ENCODE peak calls at places on chromosomes 6 and 20, in eight cellular contexts. N, X, A, M, E, C, F and I are unnamed samples.

GRCh38 chr20:34861386-34862084 is 11.1 kb downstream of the GGT7 start:
- DNase-seq in N (no peak), X (no peak), A (no peak), M (no peak), E (no peak), C (peak; percentile 50), F (peak; percentile 65), I (peak; percentile 84)

GRCh38 chr20:63963348-63963741 is 6.4 kb downstream of the ZNF512B start:
- DNase-seq in N (no peak), X (no peak), A (peak; percentile 30), M (no peak), E (no peak), C (no peak), F (no peak), I (no peak)

GRCh38 chr20:35988910-35989463 is 20.6 kb downstream of the CNBD2 start:
- DNase-seq in N (no peak), X (no peak), A (no peak), M (no peak), E (no peak), C (no peak), F (no peak), I (no peak)

GRCh38 chr20:57092112-57092899 is 174.1 kb downstream of the BMP7 start:
- DNase-seq in N (no peak), X (no peak), A (no peak), M (peak; percentile 66), E (peak; percentile 88), C (no peak), F (peak; percentile 51), I (peak; percentile 53)

GRCh38 chr20:12835999-12836398 is 172.8 kb upstream of the SPTLC3 start:
- DNase-seq in N (no peak), X (no peak), A (no peak), M (no peak), E (no peak), C (no peak), F (no peak), I (no peak)

GRCh38 chr6:38161754-38162492 is 342.4 kb downstream of the ZFAND3 start:
- DNase-seq in N (no peak), X (no peak), A (no peak), M (no peak), E (no peak), C (no peak), F (no peak), I (no peak)

GRCh38 chr20:3681931-3682820 is at the start of gene ADAM33:
- DNase-seq in N (no peak), X (no peak), A (peak; percentile 62), M (peak; percentile 68), E (peak; percentile 75), C (no peak), F (peak; percentile 44), I (peak; percentile 36)

GRCh38 chr6:37433657-37434271 is 743 bp downstream of the CMTR1 start:
- DNase-seq in N (no peak), X (no peak), A (no peak), M (peak; percentile 50), E (peak; percentile 33), C (peak; percentile 18), F (no peak), I (peak; percentile 28)

GRCh38 chr6:158481612-158482473 is 78.0 kb upstream of the TMEM181 start:
- DNase-seq in N (no peak), X (no peak), A (no peak), M (peak; percentile 83), E (no peak), C (no peak), F (no peak), I (no peak)

GRCh38 chr20:57482148-57482547 is 42.8 kb downstream of the CTCFL start:
- DNase-seq in N (no peak), X (no peak), A (no peak), M (no peak), E (no peak), C (no peak), F (no peak), I (no peak)

GRCh38 chr20:16555754-16556153 is 17.5 kb downstream of the KIF16B start:
- DNase-seq in N (no peak), X (no peak), A (no peak), M (no peak), E (no peak), C (no peak), F (no peak), I (no peak)

GRCh38 chr20:5309971-5310370 is 6.8 kb downstream of the PROKR2 start:
- DNase-seq in N (no peak), X (no peak), A (no peak), M (no peak), E (no peak), C (no peak), F (no peak), I (no peak)

GRCh38 chr20:31896049-31896448 is 25.6 kb downstream of the TTLL9 start:
- DNase-seq in N (no peak), X (no peak), A (no peak), M (no peak), E (no peak), C (no peak), F (no peak), I (no peak)

GRCh38 chr20:1816384-1817381 is 78.5 kb upstream of the SIRPA start:
- DNase-seq in N (no peak), X (no peak), A (no peak), M (peak; percentile 70), E (peak; percentile 51), C (peak; percentile 83), F (no peak), I (no peak)
- H3K4me3 ChIP-seq in N (no peak overlapping the region), X (no peak overlapping the region), A (no peak overlapping the region), M (no peak overlapping the region), E (no peak overlapping the region), C (no peak overlapping the region), F (no peak overlapping the region), I (no peak overlapping the region)

GRCh38 chr20:39292193-39292736 is 330.1 kb downstream of the DHX35 start:
- DNase-seq in N (no peak), X (no peak), A (no peak), M (no peak), E (no peak), C (no peak), F (no peak), I (no peak)

GRCh38 chr20:39298566-39299501 is 336.7 kb downstream of the DHX35 start:
- DNase-seq in N (no peak), X (no peak), A (no peak), M (no peak), E (no peak), C (no peak), F (no peak), I (no peak)

GRCh38 chr20:39294137-39294725 is 332.1 kb downstream of the DHX35 start:
- DNase-seq in N (no peak), X (no peak), A (no peak), M (no peak), E (no peak), C (no peak), F (no peak), I (no peak)

GRCh38 chr20:39298116-39298515 is 336.0 kb downstream of the DHX35 start:
- DNase-seq in N (no peak), X (no peak), A (no peak), M (no peak), E (no peak), C (no peak), F (no peak), I (no peak)

GRCh38 chr20:39295301-39295700 is 333.2 kb downstream of the DHX35 start:
- DNase-seq in N (no peak), X (no peak), A (no peak), M (no peak), E (no peak), C (no peak), F (no peak), I (no peak)
- H3K9me3 ChIP-seq in N (no peaks in the 10 kb centered on the region), X (no peaks in the 10 kb centered on the region), A (no peaks in the 10 kb centered on the region), M (peaks cover 3% of the 10 kb centered on the region), E (no peaks in the 10 kb centered on the region), C (no peaks in the 10 kb centered on the region), F (no peaks in the 10 kb centered on the region), I (no peaks in the 10 kb centered on the region)

GRCh38 chr6:28137458-28138020 is 4.1 kb upstream of the ZKSCAN8 start:
- DNase-seq in N (no peak), X (no peak), A (no peak), M (peak; percentile 56), E (no peak), C (no peak), F (no peak), I (no peak)
- H3K4me3 ChIP-seq in N (peak overlapping the region; percentile 86), X (peak overlapping the region; percentile 71), A (peak overlapping the region; percentile 74), M (peak overlapping the region; percentile 98), E (peak overlapping the region; percentile 71), C (peak overlapping the region; percentile 86), F (peak overlapping the region; percentile 70), I (no peak overlapping the region)

GRCh38 chr20:23596856-23597255 is 8.9 kb downstream of the CST9 start:
- DNase-seq in N (no peak), X (no peak), A (no peak), M (peak; percentile 12), E (no peak), C (no peak), F (no peak), I (no peak)
- H3K9me3 ChIP-seq in N (no peaks in the 10 kb centered on the region), X (no peaks in the 10 kb centered on the region), A (no peaks in the 10 kb centered on the region), M (no peaks in the 10 kb centered on the region), E (no peaks in the 10 kb centered on the region), C (no peaks in the 10 kb centered on the region), F (no peaks in the 10 kb centered on the region), I (no peaks in the 10 kb centered on the region)

DNA sequence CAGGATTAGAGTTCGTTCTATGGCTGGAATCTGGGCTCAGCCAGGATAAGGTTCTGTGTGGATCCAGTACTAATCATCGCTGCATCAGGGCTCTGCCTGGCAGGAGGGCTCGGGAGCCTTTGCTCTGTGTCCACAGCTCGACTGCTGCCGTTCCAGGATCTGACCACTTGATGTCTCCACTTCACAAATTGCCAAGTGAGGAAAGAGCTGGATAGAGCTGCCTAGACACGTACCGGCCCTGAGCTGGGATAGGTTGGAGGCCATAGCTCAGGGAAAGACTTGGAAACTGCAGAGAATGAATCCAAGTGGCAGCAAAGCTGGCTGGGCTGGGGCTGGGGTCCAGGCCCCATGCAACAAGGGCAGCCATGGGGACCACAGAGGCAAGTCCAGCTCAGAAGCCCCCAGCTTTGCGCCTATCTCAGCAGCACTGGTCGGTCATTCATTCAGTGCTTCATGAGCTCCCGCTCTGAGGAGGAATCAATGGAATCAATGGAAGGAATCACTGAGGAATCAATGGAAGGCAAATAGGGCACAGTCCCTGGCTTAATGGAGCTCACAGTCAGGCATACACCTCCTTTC is 38.0 kb upstream of the TOP1 start:
- DNase-seq in N (peak; percentile 75), X (peak; percentile 23), A (peak; percentile 82), M (peak; percentile 95), E (peak; percentile 87), C (peak; percentile 74), F (peak; percentile 86), I (peak; percentile 78)
- H3K4me3 ChIP-seq in N (no peak overlapping the region), X (no peak overlapping the region), A (no peak overlapping the region), M (no peak overlapping the region), E (no peak overlapping the region), C (no peak overlapping the region), F (no peak overlapping the region), I (no peak overlapping the region)

DNA sequence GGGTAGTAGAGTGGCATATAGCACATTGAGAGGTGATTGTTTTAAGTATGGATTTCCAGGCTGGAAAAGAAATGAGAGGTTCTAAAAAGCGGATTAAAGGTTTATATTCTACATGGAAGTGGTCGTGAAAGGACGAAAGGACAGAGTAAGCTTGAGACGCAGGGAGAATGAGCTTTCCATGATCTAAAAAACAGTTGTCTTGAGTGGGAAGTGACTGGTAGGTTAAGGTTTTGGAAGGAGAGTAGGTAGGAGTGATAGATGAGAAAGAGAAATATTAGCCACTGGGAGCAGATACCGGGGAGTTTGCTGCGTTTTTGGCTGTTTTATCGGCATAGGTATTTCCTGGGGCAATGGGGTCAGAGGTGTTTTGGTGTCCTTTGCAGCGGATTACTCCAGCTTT is 750.6 kb upstream of the ADGRB3 start:
- DNase-seq in N (no peak), X (no peak), A (no peak), M (no peak), E (no peak), C (no peak), F (no peak), I (no peak)
- H3K9me3 ChIP-seq in N (peaks cover 28% of the 10 kb centered on the region), X (peaks cover 24% of the 10 kb centered on the region), A (no peaks in the 10 kb centered on the region), M (peaks cover 3% of the 10 kb centered on the region), E (no peaks in the 10 kb centered on the region), C (peaks cover 9% of the 10 kb centered on the region), F (peaks cover 3% of the 10 kb centered on the region), I (no peaks in the 10 kb centered on the region)

GRCh38 chr20:50636601-50637539 is 54.5 kb downstream of the RIPOR3 start:
- DNase-seq in N (no peak), X (no peak), A (no peak), M (peak; percentile 88), E (no peak), C (no peak), F (no peak), I (no peak)
- H3K4me3 ChIP-seq in N (no peak overlapping the region), X (no peak overlapping the region), A (no peak overlapping the region), M (no peak overlapping the region), E (no peak overlapping the region), C (no peak overlapping the region), F (no peak overlapping the region), I (no peak overlapping the region)